ENCODE peak calls at places on chromosomes 1 and 21, in four cellular contexts. One of them, this sample, is unnamed.

GRCh38 chr1:21909787-21910503 is 27.2 kb downstream of the HSPG2 start:
- DNase-seq in psoas muscle: peak
- DNase-seq in cardiac fibroblast: peak
- DNase-seq in HFF-Myc: no peak
- DNase-seq in this sample: no peak

GRCh38 chr1:170657275-170657853 is 6.6 kb upstream of the PRRX1 start:
- DNase-seq in psoas muscle: no peak
- DNase-seq in cardiac fibroblast: no peak
- DNase-seq in HFF-Myc: no peak
- DNase-seq in this sample: no peak

GRCh38 chr1:222794656-222795474 is 20.0 kb upstream of the DISP1 start:
- DNase-seq in psoas muscle: no peak
- DNase-seq in cardiac fibroblast: no peak
- DNase-seq in HFF-Myc: no peak
- DNase-seq in this sample: no peak

GRCh38 chr21:29349702-29350101 is 51.0 kb downstream of the BACH1 start:
- DNase-seq in psoas muscle: no peak
- DNase-seq in cardiac fibroblast: no peak
- DNase-seq in HFF-Myc: no peak
- DNase-seq in this sample: no peak

GRCh38 chr1:166184012-166184411 is 17.2 kb upstream of the FAM78B start:
- DNase-seq in psoas muscle: no peak
- DNase-seq in cardiac fibroblast: no peak
- DNase-seq in HFF-Myc: no peak
- DNase-seq in this sample: no peak

GRCh38 chr1:18479484-18479883 is 1.2 kb upstream of the KLHDC7A start:
- DNase-seq in psoas muscle: no peak
- DNase-seq in cardiac fibroblast: no peak
- DNase-seq in HFF-Myc: no peak
- DNase-seq in this sample: no peak

GRCh38 chr1:245475116-245475515 is 320.3 kb downstream of the KIF26B start:
- DNase-seq in psoas muscle: no peak
- DNase-seq in cardiac fibroblast: peak
- DNase-seq in HFF-Myc: no peak
- DNase-seq in this sample: no peak

GRCh38 chr1:44239337-44239960 is 26.2 kb downstream of the DMAP1 start:
- DNase-seq in psoas muscle: no peak
- DNase-seq in cardiac fibroblast: peak
- DNase-seq in HFF-Myc: no peak
- DNase-seq in this sample: no peak

GRCh38 chr1:46133181-46133658 is 791 bp upstream of the PIK3R3 start:
- DNase-seq in psoas muscle: peak
- DNase-seq in cardiac fibroblast: no peak
- DNase-seq in HFF-Myc: no peak
- DNase-seq in this sample: no peak

GRCh38 chr1:244730153-244730933 is 77.4 kb downstream of the DESI2 start:
- DNase-seq in psoas muscle: peak
- DNase-seq in cardiac fibroblast: peak
- DNase-seq in HFF-Myc: no peak
- DNase-seq in this sample: no peak

GRCh38 chr21:20639026-20639425 is 359.2 kb upstream of the NCAM2 start:
- DNase-seq in psoas muscle: no peak
- DNase-seq in cardiac fibroblast: no peak
- DNase-seq in HFF-Myc: no peak
- DNase-seq in this sample: no peak

GRCh38 chr1:37875833-37876232 is 16.4 kb upstream of the MTF1 start:
- DNase-seq in psoas muscle: no peak
- DNase-seq in cardiac fibroblast: peak
- DNase-seq in HFF-Myc: no peak
- DNase-seq in this sample: no peak

GRCh38 chr1:55654750-55655149 is 439.6 kb upstream of the USP24 start:
- DNase-seq in psoas muscle: no peak
- DNase-seq in cardiac fibroblast: no peak
- DNase-seq in HFF-Myc: no peak
- DNase-seq in this sample: no peak

GRCh38 chr1:237891979-237892378 is 1.3 kb upstream of the ZP4 start:
- DNase-seq in psoas muscle: no peak
- DNase-seq in cardiac fibroblast: no peak
- DNase-seq in HFF-Myc: no peak
- DNase-seq in this sample: no peak

GRCh38 chr1:179091691-179092165 is 9.9 kb downstream of the TOR3A start:
- DNase-seq in psoas muscle: peak
- DNase-seq in cardiac fibroblast: peak
- DNase-seq in HFF-Myc: no peak
- DNase-seq in this sample: no peak

GRCh38 chr1:25028910-25029599 is 99.0 kb upstream of the RUNX3 start:
- DNase-seq in psoas muscle: no peak
- DNase-seq in cardiac fibroblast: no peak
- DNase-seq in HFF-Myc: no peak
- DNase-seq in this sample: no peak

GRCh38 chr1:216771922-216772321 is 48.7 kb upstream of the ESRRG start:
- DNase-seq in psoas muscle: no peak
- DNase-seq in cardiac fibroblast: no peak
- DNase-seq in HFF-Myc: no peak
- DNase-seq in this sample: no peak

GRCh38 chr1:162774007-162774406 is 16.5 kb upstream of the HSD17B7 start:
- DNase-seq in psoas muscle: no peak
- DNase-seq in cardiac fibroblast: no peak
- DNase-seq in HFF-Myc: no peak
- DNase-seq in this sample: no peak

GRCh38 chr1:150015733-150016132 is 5.2 kb upstream of the OTUD7B start:
- DNase-seq in psoas muscle: no peak
- DNase-seq in cardiac fibroblast: no peak
- DNase-seq in HFF-Myc: no peak
- DNase-seq in this sample: no peak

GRCh38 chr1:208557046-208557445 is 312.9 kb upstream of the PLXNA2 start:
- DNase-seq in psoas muscle: no peak
- DNase-seq in cardiac fibroblast: no peak
- DNase-seq in HFF-Myc: no peak
- DNase-seq in this sample: no peak

GRCh38 chr1:94462606-94463005 is 44.4 kb downstream of the ABCD3 start:
- DNase-seq in psoas muscle: no peak
- DNase-seq in cardiac fibroblast: no peak
- DNase-seq in HFF-Myc: no peak
- DNase-seq in this sample: no peak

GRCh38 chr1:10623391-10624145 is 148.8 kb downstream of the PEX14 start:
- DNase-seq in psoas muscle: no peak
- DNase-seq in cardiac fibroblast: no peak
- DNase-seq in HFF-Myc: no peak
- DNase-seq in this sample: no peak

GRCh38 chr1:71521655-71522264 is 440.9 kb upstream of the ZRANB2 start:
- DNase-seq in psoas muscle: peak
- DNase-seq in cardiac fibroblast: peak
- DNase-seq in HFF-Myc: peak
- DNase-seq in this sample: peak

GRCh38 chr1:115727706-115728249 is 40.7 kb downstream of the CASQ2 start:
- DNase-seq in psoas muscle: peak
- DNase-seq in cardiac fibroblast: peak
- DNase-seq in HFF-Myc: peak
- DNase-seq in this sample: peak

GRCh38 chr1:67889940-67890567 is 56.8 kb upstream of the GNG12 start:
- DNase-seq in psoas muscle: no peak
- DNase-seq in cardiac fibroblast: peak
- DNase-seq in HFF-Myc: peak
- DNase-seq in this sample: peak

GRCh38 chr1:6026095-6026809 is 19.4 kb upstream of the KCNAB2 start:
- DNase-seq in psoas muscle: peak
- DNase-seq in cardiac fibroblast: peak
- DNase-seq in HFF-Myc: peak
- DNase-seq in this sample: peak

GRCh38 chr1:169483500-169483966 is 2.2 kb downstream of the SLC19A2 start:
- DNase-seq in psoas muscle: peak
- DNase-seq in cardiac fibroblast: peak
- DNase-seq in HFF-Myc: no peak
- DNase-seq in this sample: peak

GRCh38 chr1:202355944-202356553 is 7.5 kb downstream of the PPP1R12B start:
- DNase-seq in psoas muscle: no peak
- DNase-seq in cardiac fibroblast: no peak
- DNase-seq in HFF-Myc: no peak
- DNase-seq in this sample: no peak

DNA sequence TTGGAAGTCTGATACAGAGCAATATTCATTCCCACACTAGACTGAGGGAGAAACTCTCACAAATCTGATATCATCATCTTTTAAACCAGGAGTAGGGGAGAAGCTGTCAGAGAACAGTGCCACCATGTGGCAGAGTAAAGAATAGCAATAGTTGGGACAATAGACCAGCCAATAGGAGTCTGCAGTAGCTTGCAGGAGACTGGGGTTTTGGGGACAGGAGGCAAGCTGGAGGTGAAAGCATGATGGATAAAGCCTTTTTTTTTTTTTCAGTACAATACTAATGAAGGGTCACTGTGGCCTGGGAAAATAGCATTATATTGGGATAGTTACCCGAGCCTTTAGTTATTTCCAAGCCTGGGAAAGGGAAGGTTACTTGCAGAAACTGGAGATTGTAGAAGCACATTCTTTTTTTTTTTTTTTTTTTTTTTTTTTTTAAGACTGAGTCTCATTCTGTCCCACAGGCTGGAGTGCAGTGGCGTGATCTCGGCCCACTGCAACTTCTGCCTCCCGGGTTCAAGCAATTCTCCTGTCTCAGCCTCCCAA is 120.7 kb downstream of the S1PR1 start:
- DNase-seq in psoas muscle: no peak
- DNase-seq in cardiac fibroblast: peak
- DNase-seq in HFF-Myc: peak
- DNase-seq in this sample: peak
- TF ChIP-seq CTCF in psoas muscle: peak
- TF ChIP-seq CTCF in cardiac fibroblast: peak
- TF ChIP-seq CTCF in HFF-Myc: peak
- TF ChIP-seq CTCF in this sample: peak

GRCh38 chr1:111145963-111146768 is 6.1 kb downstream of the CEPT1 start:
- DNase-seq in psoas muscle: no peak
- DNase-seq in cardiac fibroblast: no peak
- DNase-seq in HFF-Myc: no peak
- DNase-seq in this sample: no peak

GRCh38 chr1:111147948-111148347 is 7.9 kb downstream of the CEPT1 start:
- DNase-seq in psoas muscle: no peak
- DNase-seq in cardiac fibroblast: no peak
- DNase-seq in HFF-Myc: no peak
- DNase-seq in this sample: no peak

GRCh38 chr1:111145542-111145941 is 5.5 kb downstream of the CEPT1 start:
- DNase-seq in psoas muscle: no peak
- DNase-seq in cardiac fibroblast: no peak
- DNase-seq in HFF-Myc: no peak
- DNase-seq in this sample: no peak

GRCh38 chr1:111151838-111152237 is 11.8 kb downstream of the CEPT1 start:
- DNase-seq in psoas muscle: no peak
- DNase-seq in cardiac fibroblast: no peak
- DNase-seq in HFF-Myc: no peak
- DNase-seq in this sample: no peak

DNA sequence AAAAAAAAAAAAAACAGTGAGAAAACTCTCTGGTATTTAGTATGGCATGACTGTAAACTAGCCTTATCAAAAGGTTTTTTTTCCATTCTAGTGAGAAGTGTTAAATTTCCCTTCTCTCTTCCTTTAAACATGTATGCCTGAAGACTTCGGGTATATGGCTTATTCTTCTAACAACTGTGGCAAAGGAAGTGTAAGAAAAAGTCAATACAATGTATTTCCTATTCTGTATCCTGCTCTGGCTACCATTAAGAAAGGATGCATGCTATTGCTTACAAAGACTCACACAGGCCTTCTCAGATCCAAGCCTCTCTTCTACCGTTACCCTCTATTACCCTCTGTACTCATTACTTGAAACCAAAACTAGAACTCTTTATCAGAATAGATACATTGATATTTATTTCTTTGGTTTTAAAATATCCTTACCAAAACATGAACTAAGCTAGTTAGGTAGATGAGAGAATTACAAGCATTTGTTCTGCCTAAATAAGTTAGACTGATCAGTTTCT is 8.4 kb downstream of the CEPT1 start:
- DNase-seq in psoas muscle: no peak
- DNase-seq in cardiac fibroblast: no peak
- DNase-seq in HFF-Myc: no peak
- DNase-seq in this sample: no peak
- H3K4me3 ChIP-seq in psoas muscle: no peak
- H3K4me3 ChIP-seq in cardiac fibroblast: no peak
- H3K4me3 ChIP-seq in HFF-Myc: no peak
- H3K4me3 ChIP-seq in this sample: no peak

DNA sequence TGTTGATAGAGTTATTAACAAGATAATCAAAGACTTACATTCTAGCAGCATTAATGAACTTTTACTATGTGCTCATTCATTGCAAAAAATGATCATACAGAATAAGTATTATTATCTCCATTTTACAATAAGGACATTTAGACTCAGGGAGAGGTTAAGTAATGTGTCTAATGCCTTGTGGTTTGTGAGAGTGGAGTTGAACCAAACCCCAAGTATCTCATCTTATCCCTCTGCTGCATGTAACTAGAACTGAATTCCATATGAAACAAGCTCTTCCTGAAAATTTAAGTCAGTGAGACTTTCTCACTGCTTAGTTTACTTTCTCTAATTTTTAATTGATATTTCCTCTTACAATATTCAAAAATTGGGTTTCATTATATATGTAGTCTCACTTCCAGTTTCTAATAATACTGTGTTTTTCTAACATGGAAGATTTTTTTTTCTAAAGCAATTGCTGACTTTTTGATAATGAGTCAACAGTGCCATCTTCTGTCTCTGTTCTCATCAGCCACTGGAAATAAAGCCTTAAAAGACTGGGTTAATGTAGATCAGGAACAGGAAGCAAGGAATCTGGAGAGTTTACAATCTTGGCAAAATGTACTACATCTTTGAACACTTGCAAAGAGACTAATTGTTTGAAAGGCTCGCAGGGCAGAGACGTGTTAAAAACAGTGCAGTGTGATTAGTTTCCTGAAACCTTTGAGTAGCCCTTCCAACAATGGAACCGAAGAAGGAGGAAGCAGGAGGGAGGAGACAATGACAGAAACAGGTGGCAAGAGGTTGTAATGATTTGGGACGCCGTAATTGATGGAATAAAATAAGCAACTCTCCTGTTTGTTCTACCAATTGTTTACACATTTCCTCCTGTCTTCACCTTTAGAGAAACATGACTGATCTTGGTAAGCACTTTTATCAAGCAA is 567.6 kb downstream of the MRPL39 start:
- DNase-seq in psoas muscle: no peak
- DNase-seq in cardiac fibroblast: peak
- DNase-seq in HFF-Myc: no peak
- DNase-seq in this sample: no peak
- TF ChIP-seq CTCF in psoas muscle: no peak
- TF ChIP-seq CTCF in cardiac fibroblast: no peak
- TF ChIP-seq CTCF in HFF-Myc: no peak
- TF ChIP-seq CTCF in this sample: peak

GRCh38 chr1:114150016-114150415 is 3.7 kb downstream of the SYT6 start:
- DNase-seq in psoas muscle: no peak
- DNase-seq in cardiac fibroblast: no peak
- DNase-seq in HFF-Myc: no peak
- DNase-seq in this sample: no peak

GRCh38 chr1:114153051-114153620 is 533 bp downstream of the SYT6 start:
- DNase-seq in psoas muscle: no peak
- DNase-seq in cardiac fibroblast: no peak
- DNase-seq in HFF-Myc: no peak
- DNase-seq in this sample: no peak

GRCh38 chr1:114153621-114154145 is at the start of gene SYT6:
- DNase-seq in psoas muscle: no peak
- DNase-seq in cardiac fibroblast: no peak
- DNase-seq in HFF-Myc: no peak
- DNase-seq in this sample: no peak

GRCh38 chr1:114154146-114154962 is 685 bp upstream of the SYT6 start:
- DNase-seq in psoas muscle: no peak
- DNase-seq in cardiac fibroblast: peak
- DNase-seq in HFF-Myc: no peak
- DNase-seq in this sample: no peak

GRCh38 chr1:114152211-114153050 is 1.2 kb downstream of the SYT6 start:
- DNase-seq in psoas muscle: peak
- DNase-seq in cardiac fibroblast: peak
- DNase-seq in HFF-Myc: no peak
- DNase-seq in this sample: peak
- H3K4me3 ChIP-seq in psoas muscle: peak
- H3K4me3 ChIP-seq in cardiac fibroblast: no peak
- H3K4me3 ChIP-seq in HFF-Myc: peak
- H3K4me3 ChIP-seq in this sample: no peak